ENCODE peak calls at places on chromosomes 13 and 19, in ten cellular contexts. R is RWPE2; W is colonic mucosa; S is Peyer's patch; A is pancreas; Q is CD8-positive, alpha-beta memory T cell; B is K562; T is neural progenitor cell; P is mammary epithelial cell; H is ovary. V is an unnamed sample. For H3K27me3, the result is how much of the 10 kb centered on the place peaks cover.

GRCh38 chr19:36916991-36917390 is 859 bp downstream of the ZNF568 start:
- DNase-seq in B (no peak), H (no peak), W (no peak), P (peak), R (no peak), S (no peak), T (peak), A (no peak), Q (no peak), V (peak)

GRCh38 chr19:16001481-16002312 is 52.9 kb downstream of the OR10H4 start:
- DNase-seq in S (no peak), R (no peak), W (no peak), T (no peak), B (no peak), Q (peak), P (peak), A (no peak), H (no peak), V (no peak)

GRCh38 chr13:44244288-44244687 is 129.3 kb upstream of the SERP2 start:
- DNase-seq in T (no peak), A (no peak), P (peak), W (no peak), H (no peak), Q (no peak), B (peak), S (no peak), R (no peak), V (no peak)

GRCh38 chr13:78401833-78402232 is 201.5 kb downstream of the POU4F1 start:
- DNase-seq in Q (no peak), H (no peak), T (peak), P (no peak), B (no peak), W (no peak), R (no peak), A (no peak), S (no peak), V (no peak)

GRCh38 chr13:43473437-43473836 is 313.3 kb downstream of the ENOX1 start:
- DNase-seq in T (no peak), S (no peak), Q (no peak), R (no peak), W (no peak), A (no peak), P (no peak), H (no peak), B (peak), V (no peak)

GRCh38 chr19:14023404-14024235 is 4.3 kb upstream of the RLN3 start:
- DNase-seq in P (peak), A (peak), B (peak), T (peak), W (peak), Q (no peak), R (no peak), H (no peak), S (no peak), V (no peak)

GRCh38 chr19:39941151-39941550 is 6.7 kb upstream of the FCGBP start:
- DNase-seq in S (no peak), H (no peak), T (no peak), B (no peak), Q (peak), A (no peak), P (no peak), W (no peak), R (no peak), V (no peak)

GRCh38 chr13:30158774-30159445 is 148.4 kb downstream of the KATNAL1 start:
- DNase-seq in S (no peak), A (no peak), P (no peak), T (no peak), R (no peak), B (no peak), Q (peak), H (no peak), W (no peak), V (no peak)

GRCh38 chr19:41578886-41579285 is 2.9 kb downstream of the CEACAM21 start:
- DNase-seq in P (no peak), R (no peak), A (no peak), H (no peak), W (no peak), S (no peak), T (no peak), B (no peak), Q (no peak), V (no peak)

GRCh38 chr19:35911790-35912189 is 3.7 kb upstream of the TYROBP start:
- DNase-seq in A (peak), Q (no peak), R (no peak), S (no peak), T (no peak), W (no peak), B (peak), P (peak), H (no peak), V (no peak)

GRCh38 chr13:86684402-86684801 is 885.2 kb upstream of the SLITRK6 start:
- DNase-seq in B (no peak), H (no peak), R (no peak), T (no peak), Q (no peak), W (no peak), A (no peak), P (no peak), S (no peak), V (no peak)

GRCh38 chr13:25335856-25336255 is 34.4 kb downstream of the NUP58 start:
- DNase-seq in W (no peak), A (no peak), S (no peak), Q (no peak), R (no peak), P (no peak), B (no peak), H (no peak), T (no peak), V (no peak)

GRCh38 chr19:39843919-39844793 is 2.0 kb downstream of the FBL start:
- DNase-seq in P (peak), A (no peak), W (no peak), S (no peak), T (peak), H (no peak), B (peak), Q (peak), R (peak), V (no peak)

GRCh38 chr13:39855236-39855635 is 199.8 kb downstream of the COG6 start:
- DNase-seq in S (no peak), T (no peak), B (no peak), H (no peak), P (no peak), Q (no peak), R (no peak), A (no peak), W (no peak), V (no peak)

GRCh38 chr19:4277051-4277700 is 1.9 kb upstream of the SHD start:
- DNase-seq in S (no peak), R (no peak), Q (no peak), W (no peak), T (no peak), A (no peak), H (no peak), B (no peak), P (no peak), V (no peak)

GRCh38 chr13:32278456-32278855 is 36.7 kb downstream of the ZAR1L start:
- DNase-seq in R (no peak), T (no peak), Q (no peak), H (no peak), A (no peak), S (no peak), W (no peak), P (peak), B (no peak), V (no peak)

GRCh38 chr19:41264581-41265375 is 606 bp downstream of the HNRNPUL1 start:
- DNase-seq in T (peak), P (peak), R (no peak), W (peak), H (peak), B (peak), A (peak), S (peak), Q (peak), V (peak)

GRCh38 chr13:76153239-76153638 is 517.1 kb downstream of the LMO7 start:
- DNase-seq in S (no peak), Q (no peak), A (no peak), P (no peak), T (no peak), H (no peak), W (no peak), R (no peak), B (no peak), V (no peak)

GRCh38 chr19:16076958-16077611 is 790 bp downstream of the TPM4 start:
- DNase-seq in W (peak), B (no peak), Q (no peak), S (peak), R (no peak), T (peak), H (peak), P (peak), A (peak), V (no peak)

GRCh38 chr13:96792736-96793444 is 201.4 kb downstream of the OXGR1 start:
- DNase-seq in T (no peak), H (no peak), S (no peak), B (no peak), R (no peak), W (no peak), Q (no peak), P (no peak), A (no peak), V (no peak)

GRCh38 chr13:98143601-98144500 is 957 bp downstream of the FARP1 start:
- DNase-seq in H (peak), P (peak), A (peak), R (no peak), W (peak), Q (no peak), T (peak), S (no peak), B (no peak), V (no peak)

GRCh38 chr13:99698010-99698815 is 196.9 kb downstream of the TM9SF2 start:
- DNase-seq in Q (no peak), W (no peak), A (no peak), H (no peak), S (no peak), T (no peak), B (no peak), R (no peak), P (no peak), V (no peak)

GRCh38 chr13:99275093-99275469 is 16.9 kb upstream of the GPR18 start:
- DNase-seq in T (no peak), W (no peak), Q (peak), S (no peak), P (peak), B (no peak), H (no peak), A (no peak), R (no peak), V (no peak)

GRCh38 chr13:39410089-39410901 is 192.7 kb downstream of the LHFPL6 start:
- DNase-seq in Q (no peak), H (no peak), S (no peak), R (no peak), A (no peak), T (no peak), W (no peak), P (peak), B (no peak), V (no peak)

GRCh38 chr13:75566658-75567057 is 17.1 kb downstream of the UCHL3 start:
- DNase-seq in S (no peak), A (no peak), W (no peak), H (no peak), P (peak), T (no peak), R (no peak), B (no peak), Q (no peak), V (no peak)

GRCh38 chr13:26914148-26914547 is 153.6 kb upstream of the GPR12 start:
- DNase-seq in R (no peak), P (no peak), W (no peak), T (no peak), H (no peak), Q (no peak), A (no peak), B (no peak), S (no peak), V (no peak)

DNA sequence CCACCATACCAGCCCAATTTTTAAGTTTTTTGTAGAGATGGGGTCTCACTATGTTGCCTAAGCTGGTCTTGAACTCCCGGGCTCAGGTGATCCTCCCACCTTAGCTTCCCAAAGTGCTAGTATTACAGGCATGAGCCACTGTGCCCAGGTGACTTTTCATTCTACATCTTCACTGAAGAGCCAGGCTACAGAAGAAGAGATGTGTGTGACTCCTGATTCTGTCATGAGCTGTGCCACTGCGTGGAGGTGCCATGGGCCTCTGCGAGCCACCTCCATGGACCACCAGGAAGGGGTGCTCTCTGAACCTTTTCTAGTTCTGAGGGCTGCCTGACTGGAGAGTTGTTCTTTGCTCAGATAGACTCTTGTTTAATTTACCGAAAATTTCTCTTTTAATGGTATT is 56.6 kb upstream of the RANBP3 start:
- DNase-seq in P (no peak), H (no peak), S (no peak), R (no peak), W (no peak), B (no peak), Q (no peak), T (no peak), A (no peak), V (no peak)
- H3K27ac ChIP-seq in P (no peak), H (no peak), S (no peak), R (no peak), W (no peak), B (no peak), Q (no peak), T (no peak), A (no peak), V (no peak)

DNA sequence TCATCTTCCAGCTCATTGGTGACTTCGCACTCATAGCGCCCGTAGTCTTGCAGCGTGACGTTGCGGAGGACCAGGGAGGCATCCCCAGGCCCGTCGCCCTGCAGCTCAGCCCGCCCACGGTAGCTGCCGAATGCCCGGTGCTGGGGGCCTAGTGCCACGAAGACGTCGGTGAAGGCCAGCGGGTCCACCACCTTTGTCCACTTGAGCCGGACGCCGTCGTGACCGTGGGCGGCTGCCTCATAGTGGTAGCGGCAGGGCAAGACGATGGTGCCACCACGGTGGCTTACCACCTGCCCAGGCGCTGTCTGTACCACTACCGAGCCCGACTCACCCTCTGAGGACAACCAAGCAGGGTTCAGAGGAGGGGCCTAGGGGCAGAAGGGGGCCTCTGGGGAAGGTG is 12.3 kb downstream of the TM6SF2 start:
- DNase-seq in P (no peak), R (no peak), T (no peak), B (no peak), Q (no peak), A (peak), S (no peak), H (no peak), W (no peak), V (no peak)
- H3K27me3 ChIP-seq in P (under half), R (under half), T (under half), B (under half), Q (under half), A (under half), S (under half), H (under half), W (under half), V (under half)

GRCh38 chr19:29687897-29688728 is 22.9 kb downstream of the PLEKHF1 start:
- DNase-seq in S (no peak), W (no peak), H (no peak), A (no peak), P (peak), B (peak), Q (no peak), T (no peak), R (no peak), V (no peak)
- H3K27ac ChIP-seq in S (no peak), W (no peak), H (no peak), A (no peak), P (no peak), B (peak), Q (peak), T (no peak), R (peak), V (peak)

DNA sequence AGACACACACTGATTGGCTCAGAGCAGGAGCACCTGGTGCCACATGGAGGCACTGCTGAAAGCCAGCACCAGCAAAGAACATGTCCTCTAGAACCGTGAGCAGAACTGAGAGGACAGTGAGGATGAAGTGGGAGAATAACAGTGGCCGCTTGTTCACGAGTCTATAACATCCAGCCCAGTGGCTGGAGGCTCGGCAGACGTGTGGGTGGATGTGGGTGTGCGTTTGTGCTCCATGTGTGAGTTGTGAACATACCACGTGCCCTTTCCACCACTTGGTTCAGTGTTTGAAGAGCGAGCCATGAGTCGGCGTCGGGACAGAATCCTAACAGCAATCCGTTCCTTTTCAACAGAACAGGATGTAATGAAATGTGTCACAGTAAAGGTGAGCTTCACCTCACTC is 113.0 kb downstream of the SOX1 start:
- DNase-seq in T (no peak), W (no peak), R (no peak), B (no peak), A (no peak), H (no peak), P (no peak), S (no peak), Q (no peak), V (no peak)
- H3K27me3 ChIP-seq in T (under half), W (under half), R (under half), B (under half), A (under half), H (under half), P (under half), S (under half), Q (under half), V (under half)

GRCh38 chr13:95221991-95222732 is 79.1 kb downstream of the ABCC4 start:
- DNase-seq in W (no peak), A (no peak), B (no peak), S (no peak), R (no peak), H (no peak), P (no peak), T (no peak), Q (no peak), V (no peak)
- H3K27ac ChIP-seq in W (peak), A (no peak), B (no peak), S (no peak), R (no peak), H (no peak), P (no peak), T (no peak), Q (no peak), V (no peak)

DNA sequence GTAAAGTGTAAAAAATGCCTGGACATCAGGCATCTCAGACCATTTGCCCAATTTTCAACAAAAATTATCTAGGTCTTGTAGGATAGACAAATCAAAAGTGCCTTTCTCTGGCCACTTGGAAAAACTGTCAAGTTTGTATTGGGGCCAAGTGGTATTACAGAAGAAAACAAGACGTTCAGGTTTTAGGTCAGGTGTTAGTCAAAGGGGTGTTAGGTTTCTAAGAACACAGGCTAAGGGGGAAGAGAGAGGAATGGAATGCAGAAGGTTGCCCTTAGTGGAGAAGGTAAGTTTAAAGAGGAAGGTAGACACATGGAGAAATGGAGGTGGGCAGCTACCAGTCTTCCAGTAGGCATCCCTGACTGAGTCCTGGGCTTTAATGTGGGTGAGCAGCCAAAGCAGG is 19.9 kb upstream of the ZNF561 start:
- DNase-seq in H (no peak), B (no peak), R (no peak), P (no peak), S (no peak), T (no peak), A (no peak), W (no peak), Q (no peak), V (no peak)
- H3K27me3 ChIP-seq in H (under half), B (under half), R (under half), P (under half), S (under half), T (under half), A (under half), W (under half), Q (under half), V (under half)

GRCh38 chr19:45659096-45659729 is 8.8 kb upstream of the GIPR start:
- DNase-seq in A (peak), B (no peak), S (no peak), W (no peak), Q (no peak), H (no peak), T (no peak), P (no peak), R (no peak), V (no peak)
- H3K27ac ChIP-seq in A (no peak), B (no peak), S (no peak), W (no peak), Q (no peak), H (no peak), T (no peak), P (no peak), R (no peak), V (no peak)

GRCh38 chr19:1783354-1783753 is 28.7 kb downstream of the ATP8B3 start:
- DNase-seq in A (no peak), P (no peak), S (no peak), B (no peak), R (no peak), T (no peak), Q (no peak), W (no peak), H (no peak), V (no peak)
- H3K27me3 ChIP-seq in A (under half), P (under half), S (under half), B (under half), R (under half), T (half or more), Q (under half), W (under half), H (under half), V (half or more)

GRCh38 chr13:90542959-90543358 is 804.5 kb upstream of the MIR17HG start:
- DNase-seq in B (no peak), H (no peak), S (no peak), W (no peak), R (no peak), Q (no peak), A (no peak), P (no peak), T (no peak), V (no peak)

GRCh38 chr13:90547272-90547790 is 800.2 kb upstream of the MIR17HG start:
- DNase-seq in T (no peak), H (no peak), R (no peak), B (no peak), A (no peak), S (no peak), W (no peak), P (no peak), Q (no peak), V (no peak)

GRCh38 chr13:90538063-90538462 is 809.4 kb upstream of the MIR17HG start:
- DNase-seq in S (no peak), R (no peak), W (no peak), T (no peak), A (no peak), B (no peak), H (no peak), Q (no peak), P (no peak), V (no peak)

GRCh38 chr13:90545070-90545840 is 802.2 kb upstream of the MIR17HG start:
- DNase-seq in T (no peak), Q (no peak), A (peak), S (no peak), W (no peak), H (no peak), B (no peak), R (no peak), P (peak), V (no peak)

DNA sequence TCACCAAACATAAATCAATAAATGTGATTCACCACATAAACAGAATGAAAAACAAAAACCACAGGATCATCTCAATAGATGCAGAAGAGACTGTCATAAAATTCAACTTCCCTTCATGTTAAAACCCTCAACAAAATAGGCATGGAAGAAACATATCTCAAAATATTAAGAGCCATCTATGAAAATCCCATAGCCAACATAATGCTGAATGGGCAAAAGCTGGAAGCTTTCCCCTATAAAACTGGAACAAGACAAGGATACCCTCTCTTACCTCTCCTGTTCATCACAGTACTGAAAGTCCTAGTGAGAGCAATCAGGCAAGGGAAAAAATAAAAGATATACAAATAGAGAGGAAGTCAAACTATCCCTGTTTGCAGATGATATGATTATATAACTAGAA is 806.1 kb upstream of the MIR17HG start:
- DNase-seq in A (no peak), W (no peak), T (no peak), H (no peak), P (no peak), B (no peak), S (no peak), R (no peak), Q (no peak), V (no peak)
- H3K27ac ChIP-seq in A (no peak), W (no peak), T (no peak), H (no peak), P (no peak), B (no peak), S (no peak), R (no peak), Q (no peak), V (no peak)

V was measured in dorsolateral prefrontal cortex.